ENCODE peak calls at places on chromosomes 3 and 15, in four cellular contexts. One of them, this sample, is unnamed.

GRCh38 chr15:99734575-99734974 is 1.3 kb upstream of the LYSMD4 start:
- DNase-seq in H1: no peak
- DNase-seq in neuronal stem cell: no peak
- DNase-seq in IMR-90: no peak
- DNase-seq in this sample: no peak

GRCh38 chr3:188358787-188359493 is 205.0 kb downstream of the LPP start:
- DNase-seq in neuronal stem cell: no peak
- DNase-seq in IMR-90: no peak
- DNase-seq in H1: no peak
- DNase-seq in this sample: no peak

GRCh38 chr3:54905230-54905888 is 22.5 kb downstream of the LRTM1 start:
- DNase-seq in H1: no peak
- DNase-seq in neuronal stem cell: no peak
- DNase-seq in IMR-90: peak; percentile 55
- DNase-seq in this sample: peak; percentile 13

GRCh38 chr3:122283796-122284445 is 41.1 kb upstream of the CSTA start:
- DNase-seq in IMR-90: no peak
- DNase-seq in neuronal stem cell: no peak
- DNase-seq in H1: no peak
- DNase-seq in this sample: no peak

GRCh38 chr3:18049101-18049500 is 306.7 kb upstream of the TBC1D5 start:
- DNase-seq in neuronal stem cell: no peak
- DNase-seq in H1: no peak
- DNase-seq in IMR-90: no peak
- DNase-seq in this sample: no peak

GRCh38 chr3:150075417-150075865 is 104.7 kb upstream of the PFN2 start:
- DNase-seq in neuronal stem cell: no peak
- DNase-seq in IMR-90: no peak
- DNase-seq in H1: no peak
- DNase-seq in this sample: no peak

GRCh38 chr3:122794779-122795673 is at the start of gene SLC49A4:
- DNase-seq in neuronal stem cell: peak; percentile 87
- DNase-seq in H1: peak; percentile 93
- DNase-seq in IMR-90: peak; percentile 65
- DNase-seq in this sample: peak; percentile 94

GRCh38 chr3:185188816-185189215 is 36.0 kb upstream of the C3orf70 start:
- DNase-seq in neuronal stem cell: no peak
- DNase-seq in IMR-90: no peak
- DNase-seq in H1: no peak
- DNase-seq in this sample: no peak

GRCh38 chr15:90762109-90762508 is 45.0 kb downstream of the BLM start:
- DNase-seq in neuronal stem cell: no peak
- DNase-seq in H1: no peak
- DNase-seq in IMR-90: peak; percentile 68
- DNase-seq in this sample: peak; percentile 14

GRCh38 chr3:168517514-168518071 is 421.9 kb upstream of the GOLIM4 start:
- DNase-seq in neuronal stem cell: no peak
- DNase-seq in IMR-90: peak; percentile 10
- DNase-seq in H1: no peak
- DNase-seq in this sample: peak; percentile 79

GRCh38 chr15:75069301-75069925 is 46.0 kb downstream of the PPCDC start:
- DNase-seq in IMR-90: no peak
- DNase-seq in H1: no peak
- DNase-seq in neuronal stem cell: no peak
- DNase-seq in this sample: no peak

GRCh38 chr3:14178247-14179113 is at the start of the genes LSM3 and XPC:
- DNase-seq in IMR-90: peak; percentile 99
- DNase-seq in H1: peak; percentile 96
- DNase-seq in neuronal stem cell: peak; percentile 97
- DNase-seq in this sample: peak; percentile 99

GRCh38 chr3:83882701-83883100 is 1076.1 kb upstream of the CADM2 start:
- DNase-seq in H1: no peak
- DNase-seq in neuronal stem cell: no peak
- DNase-seq in IMR-90: no peak
- DNase-seq in this sample: no peak

DNA sequence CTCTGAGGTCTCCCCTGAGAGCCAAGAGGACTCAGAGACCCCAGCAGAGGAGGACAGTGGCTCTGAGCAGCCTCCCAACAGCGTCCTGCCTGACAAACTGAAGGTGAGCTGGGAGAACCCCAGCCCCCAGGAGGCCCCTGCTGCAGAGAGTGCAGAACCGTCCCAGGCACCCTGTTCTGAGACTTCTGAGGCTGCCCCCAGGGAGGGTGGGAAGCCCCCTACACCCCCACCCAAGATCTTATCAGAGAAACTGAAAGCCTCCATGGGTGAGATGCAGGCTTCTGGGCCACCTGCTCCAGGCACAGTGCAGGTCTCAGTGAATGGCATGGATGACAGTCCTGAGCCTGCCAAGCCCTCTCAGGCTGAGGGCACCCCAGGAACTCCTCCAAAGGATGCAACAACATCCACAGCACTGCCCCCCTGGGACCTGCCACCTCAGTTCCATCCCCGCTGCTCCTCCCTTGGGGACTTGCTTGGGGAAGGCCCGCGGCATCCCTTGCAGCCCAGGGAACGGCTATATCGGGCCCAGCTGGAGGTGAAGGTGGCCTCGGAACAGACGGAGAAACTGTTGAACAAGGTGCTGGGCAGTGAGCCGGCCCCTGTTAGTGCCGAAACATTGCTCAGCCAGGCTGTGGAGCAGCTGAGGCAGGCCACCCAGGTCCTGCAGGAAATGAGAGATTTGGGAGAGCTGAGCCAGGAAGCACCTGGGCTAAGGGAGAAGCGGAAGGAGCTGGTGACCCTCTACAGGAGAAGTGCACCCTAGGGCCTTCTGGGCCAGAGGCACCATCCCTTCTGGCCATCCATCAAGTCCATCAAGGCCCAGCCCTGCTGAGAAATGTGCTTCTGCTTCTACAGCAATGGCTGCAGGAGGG is 23.6 kb downstream of the PLEKHO2 start:
- DNase-seq in IMR-90: no peak
- DNase-seq in H1: no peak
- DNase-seq in neuronal stem cell: no peak
- DNase-seq in this sample: no peak
- H4K8ac ChIP-seq in IMR-90: peak overlapping the region; percentile 74
- H4K8ac ChIP-seq in H1: no peak overlapping the region
- H4K8ac ChIP-seq in neuronal stem cell: peak overlapping the region; percentile 9
- H4K8ac ChIP-seq in this sample: no peak overlapping the region

GRCh38 chr3:129623447-129624118 is 17.1 kb upstream of the PLXND1 start:
- DNase-seq in neuronal stem cell: no peak
- DNase-seq in IMR-90: no peak
- DNase-seq in H1: no peak
- DNase-seq in this sample: no peak
- H4K8ac ChIP-seq in neuronal stem cell: no peak overlapping the region
- H4K8ac ChIP-seq in IMR-90: no peak overlapping the region
- H4K8ac ChIP-seq in H1: peak overlapping the region; percentile 43
- H4K8ac ChIP-seq in this sample: no peak overlapping the region

GRCh38 chr3:49181351-49181750 is 10.0 kb downstream of the KLHDC8B start:
- DNase-seq in neuronal stem cell: no peak
- DNase-seq in H1: no peak
- DNase-seq in IMR-90: no peak
- DNase-seq in this sample: no peak
- H4K8ac ChIP-seq in neuronal stem cell: no peak overlapping the region
- H4K8ac ChIP-seq in H1: no peak overlapping the region
- H4K8ac ChIP-seq in IMR-90: no peak overlapping the region
- H4K8ac ChIP-seq in this sample: no peak overlapping the region

DNA sequence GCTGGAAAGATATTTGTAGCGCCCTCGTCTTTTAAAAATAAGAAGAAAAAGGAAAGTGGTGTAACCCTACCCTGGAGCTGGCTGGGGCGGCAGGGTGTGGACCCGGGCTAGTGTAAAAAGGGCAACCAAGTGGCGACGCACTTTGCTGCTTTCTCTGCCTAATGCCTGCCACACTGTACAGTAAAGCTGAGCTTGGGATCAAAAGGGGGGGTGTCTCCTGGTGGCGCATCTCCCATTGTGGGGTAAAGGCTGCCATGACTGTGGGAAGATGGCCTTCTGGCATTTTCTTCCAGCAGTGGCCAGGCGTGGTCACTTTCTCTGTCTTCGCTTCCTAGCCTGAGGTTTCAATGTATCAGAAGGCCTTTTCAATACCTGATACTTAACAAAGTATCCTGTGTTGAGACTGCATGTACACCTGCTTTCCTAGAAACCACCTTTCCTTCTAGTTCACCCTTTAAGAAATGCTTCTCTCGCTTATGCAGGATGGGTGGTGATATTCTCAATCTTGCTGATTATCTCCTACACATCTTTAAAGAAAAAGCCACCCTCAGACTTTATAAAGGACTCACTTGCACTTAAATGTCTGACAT is 901 bp downstream of the ARL6IP5 start:
- DNase-seq in H1: no peak
- DNase-seq in neuronal stem cell: no peak
- DNase-seq in IMR-90: no peak
- DNase-seq in this sample: no peak
- H4K8ac ChIP-seq in H1: no peak overlapping the region
- H4K8ac ChIP-seq in neuronal stem cell: no peak overlapping the region
- H4K8ac ChIP-seq in IMR-90: peak overlapping the region; percentile 93
- H4K8ac ChIP-seq in this sample: no peak overlapping the region

DNA sequence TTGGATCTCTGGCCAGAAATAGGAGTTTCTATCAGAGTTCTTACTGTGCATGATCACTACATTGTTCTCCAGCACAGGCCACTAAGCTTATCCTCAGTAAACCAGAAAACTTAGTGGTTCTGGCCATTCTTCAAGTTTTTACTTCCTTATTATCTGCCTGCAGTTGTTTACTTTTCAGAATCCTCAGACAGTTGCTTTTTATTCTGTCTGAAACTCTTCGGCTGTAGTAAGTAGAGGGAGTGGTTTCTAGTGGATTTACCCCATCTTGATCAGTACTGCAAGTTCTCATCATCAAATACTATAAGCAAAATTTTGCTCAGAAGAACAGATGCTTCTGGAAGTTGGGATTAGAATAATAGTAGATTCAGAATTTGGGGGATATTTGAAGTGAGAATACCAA is 193.0 kb upstream of the RARB start:
- DNase-seq in H1: no peak
- DNase-seq in IMR-90: no peak
- DNase-seq in neuronal stem cell: no peak
- DNase-seq in this sample: no peak
- H4K8ac ChIP-seq in H1: no peak overlapping the region
- H4K8ac ChIP-seq in IMR-90: no peak overlapping the region
- H4K8ac ChIP-seq in neuronal stem cell: no peak overlapping the region
- H4K8ac ChIP-seq in this sample: no peak overlapping the region

GRCh38 chr15:60399246-60399915 is 1.6 kb upstream of the ANXA2 start:
- DNase-seq in IMR-90: no peak
- DNase-seq in H1: no peak
- DNase-seq in neuronal stem cell: no peak
- DNase-seq in this sample: no peak
- H4K8ac ChIP-seq in IMR-90: peak overlapping the region; percentile 81
- H4K8ac ChIP-seq in H1: no peak overlapping the region
- H4K8ac ChIP-seq in neuronal stem cell: no peak overlapping the region
- H4K8ac ChIP-seq in this sample: no peak overlapping the region

GRCh38 chr3:196942915-196943277 is 568 bp upstream of the NCBP2 start:
- DNase-seq in neuronal stem cell: no peak
- DNase-seq in H1: no peak
- DNase-seq in IMR-90: no peak
- DNase-seq in this sample: peak; percentile 19
- H4K8ac ChIP-seq in neuronal stem cell: no peak overlapping the region
- H4K8ac ChIP-seq in H1: peak overlapping the region; percentile 93
- H4K8ac ChIP-seq in IMR-90: peak overlapping the region; percentile 90
- H4K8ac ChIP-seq in this sample: peak overlapping the region; percentile 30

GRCh38 chr3:62003833-62004232 is 369.5 kb downstream of the FEZF2 start:
- DNase-seq in neuronal stem cell: no peak
- DNase-seq in IMR-90: peak; percentile 5
- DNase-seq in H1: no peak
- DNase-seq in this sample: no peak

GRCh38 chr3:62011667-62012066 is 361.7 kb downstream of the FEZF2 start:
- DNase-seq in neuronal stem cell: no peak
- DNase-seq in IMR-90: peak; percentile 41
- DNase-seq in H1: no peak
- DNase-seq in this sample: no peak

DNA sequence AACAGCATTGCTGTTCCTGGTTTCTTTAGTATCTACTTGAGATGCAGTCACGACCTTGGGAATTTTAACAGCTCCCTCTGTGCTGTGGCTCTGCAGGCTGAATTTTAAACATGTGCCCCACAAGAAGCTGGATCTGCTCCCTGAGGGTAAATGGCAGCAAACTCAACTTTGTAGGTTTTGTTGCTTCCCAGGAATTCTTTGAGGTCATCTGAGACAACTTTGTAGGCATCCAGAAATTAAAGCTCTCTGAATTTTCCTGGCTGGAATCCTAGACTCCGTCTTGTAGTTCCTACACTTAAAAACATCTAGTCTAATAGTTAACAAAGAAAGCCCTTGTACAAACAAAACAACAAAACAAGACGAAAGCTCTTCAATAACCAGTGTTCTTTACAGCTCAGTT is 366.3 kb downstream of the FEZF2 start:
- DNase-seq in H1: no peak
- DNase-seq in neuronal stem cell: no peak
- DNase-seq in IMR-90: peak; percentile 5
- DNase-seq in this sample: peak; percentile 25
- H4K8ac ChIP-seq in H1: no peak overlapping the region
- H4K8ac ChIP-seq in neuronal stem cell: no peak overlapping the region
- H4K8ac ChIP-seq in IMR-90: no peak overlapping the region
- H4K8ac ChIP-seq in this sample: no peak overlapping the region

GRCh38 chr3:42581400-42581708 is 413 bp downstream of the SEC22C start:
- DNase-seq in H1: no peak
- DNase-seq in IMR-90: no peak
- DNase-seq in neuronal stem cell: no peak
- DNase-seq in this sample: no peak
- H4K8ac ChIP-seq in H1: no peak overlapping the region
- H4K8ac ChIP-seq in IMR-90: peak overlapping the region; percentile 35
- H4K8ac ChIP-seq in neuronal stem cell: no peak overlapping the region
- H4K8ac ChIP-seq in this sample: peak overlapping the region; percentile 42

GRCh38 chr15:40327338-40327917 is 3.9 kb downstream of the INAFM2 start:
- DNase-seq in neuronal stem cell: no peak
- DNase-seq in H1: no peak
- DNase-seq in IMR-90: no peak
- DNase-seq in this sample: no peak
- H4K8ac ChIP-seq in neuronal stem cell: no peak overlapping the region
- H4K8ac ChIP-seq in H1: no peak overlapping the region
- H4K8ac ChIP-seq in IMR-90: peak overlapping the region; percentile 85
- H4K8ac ChIP-seq in this sample: no peak overlapping the region

This sample was measured in mesendoderm.